ENCODE peak calls at places on chromosomes 16 and 17, in four cellular contexts. E is lower leg skin, J is RWPE2, K is Calu3. Q is an unnamed sample.

GRCh38 chr17:33682622-33683021 is 389.5 kb upstream of the ASIC2 start:
- DNase-seq in E (no peak), J (no peak), K (no peak), Q (no peak)

GRCh38 chr16:27769561-27770222 is 219.7 kb downstream of the KATNIP start:
- DNase-seq in E (no peak), J (no peak), K (no peak), Q (peak; percentile 31)

GRCh38 chr17:49703557-49704277 is 4.0 kb downstream of the SLC35B1 start:
- DNase-seq in E (no peak), J (no peak), K (peak; percentile 48), Q (peak; percentile 52)

GRCh38 chr16:11390573-11391495 is 45.6 kb downstream of the RMI2 start:
- DNase-seq in E (no peak), J (no peak), K (no peak), Q (no peak)

GRCh38 chr16:56911771-56912541 is 20.0 kb upstream of the HERPUD1 start:
- DNase-seq in E (peak; percentile 39), J (no peak), K (no peak), Q (peak; percentile 64)

GRCh38 chr17:44293509-44294226 is 14.7 kb upstream of the RUNDC3A start:
- DNase-seq in E (no peak), J (no peak), K (no peak), Q (no peak)

GRCh38 chr17:7620835-7621234 is 6.1 kb upstream of the FXR2 start:
- DNase-seq in E (no peak), J (no peak), K (no peak), Q (no peak)

GRCh38 chr17:79852748-79853147 is 13.5 kb upstream of the CBX4 start:
- DNase-seq in E (no peak), J (no peak), K (peak; percentile 56), Q (peak; percentile 69)

GRCh38 chr17:68456529-68457167 is 648 bp downstream of the WIPI1 start:
- DNase-seq in E (peak; percentile 83), J (peak; percentile 88), K (peak; percentile 71), Q (peak; percentile 90)

GRCh38 chr17:28367641-28368305 is 2.3 kb downstream of the VTN start:
- DNase-seq in E (no peak), J (no peak), K (no peak), Q (no peak)

GRCh38 chr16:65965632-65966031 is 400.9 kb upstream of the CDH5 start:
- DNase-seq in E (no peak), J (no peak), K (peak; percentile 74), Q (no peak)

DNA sequence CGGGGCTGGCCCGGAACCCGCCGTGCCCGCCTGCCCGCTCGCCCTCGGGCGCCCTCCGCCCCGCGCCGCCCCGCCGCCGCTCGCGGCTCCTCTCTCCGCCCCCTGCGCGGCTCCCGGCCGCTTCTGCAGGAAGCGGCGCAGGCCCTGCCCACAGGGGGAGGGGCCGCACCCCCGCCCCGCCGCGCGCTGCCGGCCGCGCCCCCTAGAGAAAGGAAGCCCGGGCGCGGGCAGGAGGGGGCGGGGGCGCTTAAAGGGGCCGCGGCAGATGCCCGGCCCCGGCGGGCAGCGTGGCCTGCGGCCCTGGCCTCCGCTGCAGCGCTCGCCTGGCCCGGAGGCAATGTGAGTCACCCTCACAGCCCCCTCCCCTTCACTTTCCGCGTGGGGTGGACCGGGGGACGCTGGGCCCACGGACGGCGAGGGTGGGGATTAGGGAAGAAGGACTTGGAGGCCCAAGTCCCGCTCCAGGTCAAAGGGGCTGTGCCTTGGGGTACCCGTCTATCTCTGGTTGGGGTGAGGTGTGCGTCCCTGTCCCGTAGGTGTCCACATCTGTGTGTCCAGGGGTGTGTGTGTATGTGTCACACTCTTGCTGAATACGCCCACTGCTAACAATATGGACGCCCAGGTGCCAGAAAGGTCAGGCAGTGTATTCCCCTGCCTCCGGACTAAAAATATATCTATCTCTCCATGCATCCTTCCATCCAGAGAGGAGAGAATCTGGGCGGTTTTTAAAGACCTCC is at the start of gene GIT1:
- DNase-seq in E (peak; percentile 76), J (no peak), K (peak; percentile 91), Q (peak; percentile 71)
- TF ChIP-seq CTCF in E (no peak), J (no peak), K (peak; percentile 11), Q (no peak)

DNA sequence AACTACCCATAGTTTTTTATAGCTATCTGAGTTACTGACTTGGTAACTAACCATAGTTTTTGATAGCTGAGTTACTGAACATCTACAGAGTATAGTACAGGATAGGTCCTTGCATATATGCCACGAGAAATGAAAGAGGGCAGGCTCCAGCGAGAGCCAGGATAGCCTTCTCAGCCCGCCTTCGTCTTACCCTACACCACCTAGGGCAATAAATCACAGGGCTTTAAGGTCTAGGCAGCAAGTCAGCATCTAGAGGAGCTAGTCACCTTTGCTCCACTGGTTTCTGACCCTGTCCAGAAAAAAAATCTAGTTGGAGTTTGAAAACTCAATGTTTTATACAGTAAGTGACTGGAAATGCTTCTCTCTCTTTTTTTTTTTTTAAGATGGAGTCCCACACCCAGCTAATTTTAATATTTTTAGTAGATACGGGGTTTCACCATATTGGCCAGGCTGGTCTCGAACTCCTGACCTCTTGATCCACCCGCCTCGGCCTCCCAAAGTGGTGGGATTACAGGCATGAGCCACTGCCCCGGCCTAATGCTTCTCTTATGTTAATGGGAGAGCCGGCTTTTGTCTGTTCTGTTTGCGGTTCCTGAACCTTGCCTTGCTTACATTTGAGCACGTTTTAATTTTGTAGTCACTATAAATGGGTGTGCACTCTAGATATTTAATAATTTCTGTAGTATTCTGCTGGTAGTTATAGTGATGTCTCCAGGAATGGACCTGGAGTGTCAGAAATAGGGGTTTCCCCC is 2.8 kb downstream of the BFAR start:
- DNase-seq in E (no peak), J (no peak), K (no peak), Q (no peak)
- TF ChIP-seq CTCF in E (no peak), J (no peak), K (no peak), Q (no peak)

DNA sequence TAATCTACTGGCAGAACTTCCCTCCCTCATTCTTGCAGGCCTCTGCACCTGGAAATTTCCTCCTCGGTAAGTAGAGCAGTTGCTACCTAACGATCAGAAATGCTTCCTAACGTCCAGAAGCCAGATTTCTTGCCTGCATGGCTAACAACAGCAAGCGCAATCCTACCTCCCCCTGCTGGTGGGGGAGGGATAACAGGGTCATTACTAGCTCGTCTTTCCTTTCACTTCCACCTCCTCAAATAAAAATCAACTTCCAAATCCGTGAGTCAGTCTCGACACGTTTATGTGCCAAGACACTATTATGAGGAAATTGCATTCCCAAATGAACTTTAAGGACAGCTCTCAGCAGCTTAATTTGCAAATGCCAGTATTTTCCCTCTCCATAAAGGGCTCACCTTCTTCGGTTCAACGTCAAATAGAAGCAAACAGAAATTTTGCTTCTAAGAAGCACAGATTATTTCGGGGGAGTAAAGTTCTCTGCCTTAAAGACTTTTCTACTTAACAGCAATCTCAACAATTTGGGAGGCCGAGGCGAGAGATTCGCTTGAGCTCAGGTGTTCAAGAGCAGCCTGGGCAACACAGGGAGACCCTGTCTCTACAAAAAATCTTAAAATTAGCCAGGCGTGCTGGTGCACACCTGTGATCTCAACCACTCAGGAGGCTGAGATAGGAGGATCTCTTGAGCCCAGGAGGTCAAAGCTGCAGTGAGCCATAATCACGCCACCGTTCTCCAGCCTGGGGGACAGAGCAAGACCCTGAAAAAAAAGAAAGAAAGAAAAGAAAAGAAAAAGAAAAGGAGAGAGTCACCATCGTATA is 188.6 kb upstream of the PSMD7 start:
- DNase-seq in E (peak; percentile 19), J (no peak), K (peak; percentile 86), Q (no peak)
- TF ChIP-seq CTCF in E (no peak), J (peak; percentile 55), K (peak; percentile 84), Q (peak; percentile 3)

DNA sequence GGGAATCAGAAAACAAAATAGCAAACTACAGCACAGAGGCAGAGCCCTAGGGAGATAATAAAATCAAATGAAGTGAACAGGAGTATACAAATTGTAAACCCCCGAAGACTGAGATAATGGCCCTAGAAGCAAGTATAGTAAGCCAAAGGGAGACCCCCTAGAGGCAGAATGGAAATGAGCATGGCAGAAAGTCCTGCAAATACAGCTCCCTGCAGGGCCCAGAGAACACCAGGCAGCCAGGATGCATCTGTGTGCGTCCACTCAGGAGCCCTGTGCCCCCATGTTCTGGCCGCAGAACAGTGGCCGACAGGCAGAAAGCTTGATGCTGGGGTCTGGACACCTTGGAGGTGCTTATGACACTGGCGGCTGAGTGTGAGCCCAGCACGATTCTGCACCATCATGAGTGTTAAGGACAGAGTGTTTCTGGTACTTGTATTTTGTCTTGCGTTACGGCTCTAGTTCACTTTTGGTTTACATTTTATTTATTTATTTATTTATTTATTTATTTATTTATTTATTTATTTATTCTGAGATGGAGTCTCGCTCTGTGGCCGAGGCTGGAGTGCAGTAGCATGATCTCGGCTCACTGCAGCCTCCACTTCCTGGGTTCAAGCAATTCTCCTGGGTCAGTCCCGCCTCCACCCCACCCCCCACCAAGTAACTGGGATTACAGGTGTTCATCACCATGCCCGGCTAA is 48.7 kb downstream of the RGS9 start:
- DNase-seq in E (no peak), J (no peak), K (no peak), Q (no peak)
- TF ChIP-seq CTCF in E (no peak), J (no peak), K (no peak), Q (no peak)

GRCh38 chr16:63530208-63530607 is 1494.0 kb upstream of the CDH8 start:
- DNase-seq in E (no peak), J (no peak), K (no peak), Q (no peak)
- TF ChIP-seq CTCF in E (no peak), J (peak; percentile 11), K (no peak), Q (no peak)

Q was measured in fibroblast of the aortic adventitia.